ENCODE peak calls at places on chromosomes 6 and 20, in nine cellular contexts. M is substantia nigra; K is cardiac fibroblast; B is activated CD8-positive, alpha-beta T cell treated with anti-CD3 and anti-CD28 coated beads for 36 hours; C is neuronal stem cell; J is AG09309; T is lower lobe of right lung; I is CD4-positive, alpha-beta memory T cell; N is fibroblast of lung. Z is an unnamed sample.
A peak's percentile ranks its signal among the peaks of the same experiment; 100 is the strongest.

GRCh38 chr6:144134176-144134575 is 16.1 kb upstream of the STX11 start:
- DNase-seq in M (no peak), K (peak; percentile 49), B (no peak), C (no peak), J (no peak), T (no peak), I (no peak), N (peak; percentile 20), Z (no peak)

GRCh38 chr6:147508073-147508870 is at the start of gene SAMD5:
- DNase-seq in M (peak; percentile 41), K (peak; percentile 54), B (peak; percentile 12), C (peak; percentile 63), J (peak; percentile 31), T (peak; percentile 59), I (no peak), N (peak; percentile 72), Z (no peak)

GRCh38 chr20:20611165-20611564 is 101.3 kb downstream of the RALGAPA2 start:
- DNase-seq in M (no peak), K (no peak), B (no peak), C (no peak), J (no peak), T (no peak), I (no peak), N (peak; percentile 21), Z (no peak)

GRCh38 chr6:31356216-31356945 is 598 bp downstream of the HLA-B start:
- DNase-seq in M (peak; percentile 28), K (peak; percentile 36), B (peak; percentile 52), C (no peak), J (no peak), T (peak; percentile 75), I (peak; percentile 54), N (peak; percentile 30), Z (no peak)

GRCh38 chr6:95518630-95519227 is 58.6 kb upstream of the MANEA start:
- DNase-seq in M (no peak), K (no peak), B (no peak), C (no peak), J (no peak), T (no peak), I (no peak), N (no peak), Z (no peak)

GRCh38 chr20:23937303-23938117 is 51.1 kb downstream of the GGTLC1 start:
- DNase-seq in M (peak; percentile 56), K (peak; percentile 68), B (peak; percentile 69), C (peak; percentile 56), J (no peak), T (peak; percentile 59), I (peak; percentile 67), N (peak; percentile 38), Z (peak; percentile 55)

GRCh38 chr20:38590682-38591483 is 9.9 kb downstream of the ADIG start:
- DNase-seq in M (no peak), K (no peak), B (no peak), C (no peak), J (no peak), T (no peak), I (no peak), N (no peak), Z (no peak)

GRCh38 chr20:20685635-20686034 is 26.8 kb downstream of the RALGAPA2 start:
- DNase-seq in M (no peak), K (no peak), B (no peak), C (no peak), J (no peak), T (no peak), I (no peak), N (no peak), Z (no peak)

GRCh38 chr6:167673951-167674350 is 152.8 kb upstream of the AFDN start:
- DNase-seq in M (no peak), K (no peak), B (no peak), C (no peak), J (no peak), T (no peak), I (no peak), N (no peak), Z (no peak)

GRCh38 chr6:122798099-122798641 is 9.1 kb downstream of the SMPDL3A start:
- DNase-seq in M (no peak), K (peak; percentile 82), B (peak; percentile 32), C (no peak), J (no peak), T (no peak), I (no peak), N (peak; percentile 68), Z (no peak)

GRCh38 chr6:90458353-90459224 is 128.3 kb downstream of the MAP3K7 start:
- DNase-seq in M (no peak), K (peak; percentile 42), B (peak; percentile 93), C (no peak), J (no peak), T (no peak), I (peak; percentile 36), N (no peak), Z (no peak)

GRCh38 chr6:150380256-150380655 is 11.4 kb downstream of the IYD start:
- DNase-seq in M (no peak), K (peak; percentile 52), B (no peak), C (no peak), J (peak; percentile 38), T (no peak), I (no peak), N (peak; percentile 2), Z (no peak)

GRCh38 chr20:51469578-51470520 is 72.7 kb downstream of the NFATC2 start:
- DNase-seq in M (peak; percentile 12), K (no peak), B (no peak), C (no peak), J (no peak), T (no peak), I (no peak), N (no peak), Z (no peak)

GRCh38 chr6:16929814-16930213 is 168.6 kb upstream of the ATXN1 start:
- DNase-seq in M (no peak), K (peak; percentile 77), B (no peak), C (no peak), J (peak; percentile 100), T (no peak), I (no peak), N (peak; percentile 99), Z (no peak)

GRCh38 chr20:23606652-23607049 is 934 bp upstream of the CST9 start:
- DNase-seq in M (peak; percentile 69), K (peak; percentile 76), B (peak; percentile 85), C (peak; percentile 52), J (peak; percentile 25), T (peak; percentile 76), I (peak; percentile 40), N (peak; percentile 75), Z (peak; percentile 28)

GRCh38 chr20:38043512-38044300 is 10.2 kb downstream of the RPRD1B start:
- DNase-seq in M (no peak), K (peak; percentile 93), B (peak; percentile 35), C (no peak), J (peak; percentile 62), T (no peak), I (no peak), N (peak; percentile 85), Z (no peak)

GRCh38 chr6:27684264-27685211 is 211.6 kb upstream of the ZNF184 start:
- DNase-seq in M (no peak), K (peak; percentile 94), B (peak; percentile 87), C (no peak), J (no peak), T (no peak), I (peak; percentile 48), N (peak; percentile 67), Z (no peak)

GRCh38 chr20:5656136-5656535 is 94.1 kb upstream of the SHLD1 start:
- DNase-seq in M (no peak), K (no peak), B (no peak), C (no peak), J (no peak), T (no peak), I (no peak), N (no peak), Z (no peak)

GRCh38 chr20:48041078-48041780 is 255.9 kb upstream of the SULF2 start:
- DNase-seq in M (no peak), K (no peak), B (no peak), C (no peak), J (no peak), T (no peak), I (no peak), N (no peak), Z (no peak)

GRCh38 chr6:13076575-13076974 is 251.8 kb downstream of the TBC1D7 start:
- DNase-seq in M (no peak), K (no peak), B (no peak), C (no peak), J (no peak), T (no peak), I (no peak), N (no peak), Z (no peak)